ENCODE peak calls at places on chromosomes 6 and 20, in five cellular contexts. U, V, C, Z and M are unnamed samples.
A peak's percentile ranks its signal among the peaks of the same experiment; 100 is the strongest.

GRCh38 chr6:87575423-87575822 is 14.4 kb downstream of the RARS2 start:
- DNase-seq in U (no peak), V (no peak), C (no peak), Z (no peak), M (no peak)

GRCh38 chr6:27962506-27962905 is 5.5 kb downstream of the OR2B6 start:
- DNase-seq in U (no peak), V (no peak), C (no peak), Z (no peak), M (no peak)

GRCh38 chr20:32482251-32483220 is 102.6 kb downstream of the NOL4L start:
- DNase-seq in U (no peak), V (no peak), C (no peak), Z (peak; percentile 54), M (no peak)

GRCh38 chr20:61803903-61804804 is 261.5 kb downstream of the TAF4 start:
- DNase-seq in U (no peak), V (no peak), C (no peak), Z (no peak), M (no peak)

GRCh38 chr6:54875539-54875938 is 29.0 kb downstream of the FAM83B start:
- DNase-seq in U (no peak), V (no peak), C (no peak), Z (no peak), M (no peak)

GRCh38 chr6:167501831-167502385 is 177.0 kb downstream of the TTLL2 start:
- DNase-seq in U (no peak), V (peak; percentile 33), C (peak; percentile 55), Z (peak; percentile 83), M (no peak)

GRCh38 chr6:99603421-99604160 is 3.0 kb upstream of the PRDM13 start:
- DNase-seq in U (no peak), V (no peak), C (peak; percentile 14), Z (peak; percentile 34), M (no peak)

GRCh38 chr6:75081920-75082319 is 123.9 kb downstream of the COL12A1 start:
- DNase-seq in U (no peak), V (no peak), C (no peak), Z (no peak), M (no peak)

GRCh38 chr20:5039889-5040288 is 38.6 kb upstream of the SLC23A2 start:
- DNase-seq in U (no peak), V (no peak), C (no peak), Z (no peak), M (no peak)

GRCh38 chr20:4329232-4329631 is 313.9 kb upstream of the RNF24 start:
- DNase-seq in U (no peak), V (no peak), C (peak; percentile 38), Z (no peak), M (no peak)

GRCh38 chr20:47849596-47849995 is 64.3 kb upstream of the SULF2 start:
- DNase-seq in U (no peak), V (no peak), C (no peak), Z (no peak), M (no peak)

GRCh38 chr6:6176132-6176531 is 144.3 kb downstream of the F13A1 start:
- DNase-seq in U (no peak), V (no peak), C (no peak), Z (no peak), M (no peak)

GRCh38 chr6:13249817-13250216 is 78.5 kb downstream of the TBC1D7 start:
- DNase-seq in U (no peak), V (no peak), C (no peak), Z (no peak), M (no peak)

GRCh38 chr20:58829531-58829941 is 21.2 kb downstream of the GNAS-AS1 start:
- DNase-seq in U (no peak), V (no peak), C (no peak), Z (peak; percentile 50), M (no peak)

GRCh38 chr6:1502041-1502440 is 107.7 kb upstream of the FOXC1 start:
- DNase-seq in U (no peak), V (no peak), C (no peak), Z (no peak), M (no peak)

GRCh38 chr20:15740046-15740775 is 833.0 kb downstream of the KIF16B start:
- DNase-seq in U (no peak), V (no peak), C (no peak), Z (no peak), M (no peak)

GRCh38 chr20:3093861-3094361 is 9.4 kb upstream of the AVP start:
- DNase-seq in U (no peak), V (no peak), C (no peak), Z (no peak), M (no peak)

GRCh38 chr6:2875840-2876207 is 27.3 kb downstream of the SERPINB9 start:
- DNase-seq in U (no peak), V (no peak), C (no peak), Z (peak; percentile 31), M (no peak)

GRCh38 chr6:170135041-170135440 is 155.8 kb downstream of the DLL1 start:
- DNase-seq in U (no peak), V (no peak), C (no peak), Z (no peak), M (peak; percentile 8)

GRCh38 chr6:10175330-10175729 is 239.5 kb downstream of the TFAP2A start:
- DNase-seq in U (no peak), V (no peak), C (no peak), Z (no peak), M (no peak)

GRCh38 chr20:38926142-38926933 is at the start of gene FAM83D:
- DNase-seq in U (peak; percentile 85), V (peak; percentile 97), C (peak; percentile 99), Z (peak; percentile 94), M (peak; percentile 83)

GRCh38 chr6:33277663-33278391 is 904 bp downstream of the B3GALT4 start:
- DNase-seq in U (no peak), V (no peak), C (peak; percentile 33), Z (peak; percentile 20), M (no peak)

GRCh38 chr6:24064832-24065231 is 61.2 kb upstream of the NRSN1 start:
- DNase-seq in U (no peak), V (no peak), C (no peak), Z (no peak), M (no peak)

GRCh38 chr20:45842169-45842812 is 8.7 kb downstream of the SNX21 start:
- DNase-seq in U (peak; percentile 51), V (no peak), C (no peak), Z (no peak), M (no peak)

GRCh38 chr6:6927437-6928361 is 180.1 kb upstream of the RREB1 start:
- DNase-seq in U (peak; percentile 67), V (no peak), C (no peak), Z (no peak), M (no peak)

GRCh38 chr6:143271024-143271423 is 179.5 kb downstream of the ADAT2 start:
- DNase-seq in U (peak; percentile 54), V (no peak), C (no peak), Z (no peak), M (no peak)

GRCh38 chr6:109701774-109702173 is 10.7 kb downstream of the FIG4 start:
- DNase-seq in U (no peak), V (no peak), C (no peak), Z (no peak), M (no peak)

GRCh38 chr6:169783971-169784930 is 32.8 kb downstream of the ERMARD start:
- DNase-seq in U (no peak), V (no peak), C (no peak), Z (no peak), M (no peak)

GRCh38 chr6:33317418-33317667 is 201 bp downstream of the ZBTB22 start:
- DNase-seq in U (no peak), V (no peak), C (no peak), Z (no peak), M (no peak)

GRCh38 chr6:26197736-26198625 is 110.8 kb downstream of the HFE start:
- DNase-seq in U (no peak), V (peak; percentile 35), C (no peak), Z (no peak), M (peak; percentile 53)
- H3K4me1 ChIP-seq in U (no peaks in the 10 kb centered on the region), V (peaks cover 13% of the 10 kb centered on the region), C (no peaks in the 10 kb centered on the region), Z (no peaks in the 10 kb centered on the region), M (peaks cover 6% of the 10 kb centered on the region)

GRCh38 chr6:43059168-43060033 is at the start of the genes KLC4 and MRPL2:
- DNase-seq in U (peak; percentile 97), V (peak; percentile 97), C (peak; percentile 97), Z (peak; percentile 99), M (peak; percentile 99)
- TF ChIP-seq POLR2A in U (peak; percentile 88), V (no peak), C (peak; percentile 85), Z (peak; percentile 87), M (peak; percentile 81)

GRCh38 chr6:150622941-150623874 is 23.5 kb downstream of the PLEKHG1 start:
- DNase-seq in U (no peak), V (no peak), C (no peak), Z (no peak), M (no peak)
- H3K27ac ChIP-seq in U (no peak overlapping the region), V (no peak overlapping the region), C (no peak overlapping the region), Z (no peak overlapping the region), M (no peak overlapping the region)

GRCh38 chr6:85453052-85453451 is 3.2 kb downstream of the NT5E start:
- DNase-seq in U (no peak), V (no peak), C (no peak), Z (no peak), M (no peak)
- H3K4me1 ChIP-seq in U (peaks cover 9% of the 10 kb centered on the region), V (peaks cover 24% of the 10 kb centered on the region), C (peaks cover 40% of the 10 kb centered on the region), Z (peaks cover 19% of the 10 kb centered on the region), M (peaks cover 13% of the 10 kb centered on the region)

GRCh38 chr20:52684176-52684575 is 288.0 kb upstream of the TSHZ2 start:
- DNase-seq in U (no peak), V (no peak), C (no peak), Z (no peak), M (no peak)
- TF ChIP-seq POLR2A in U (no peak), V (no peak), C (no peak), Z (no peak), M (no peak)

DNA sequence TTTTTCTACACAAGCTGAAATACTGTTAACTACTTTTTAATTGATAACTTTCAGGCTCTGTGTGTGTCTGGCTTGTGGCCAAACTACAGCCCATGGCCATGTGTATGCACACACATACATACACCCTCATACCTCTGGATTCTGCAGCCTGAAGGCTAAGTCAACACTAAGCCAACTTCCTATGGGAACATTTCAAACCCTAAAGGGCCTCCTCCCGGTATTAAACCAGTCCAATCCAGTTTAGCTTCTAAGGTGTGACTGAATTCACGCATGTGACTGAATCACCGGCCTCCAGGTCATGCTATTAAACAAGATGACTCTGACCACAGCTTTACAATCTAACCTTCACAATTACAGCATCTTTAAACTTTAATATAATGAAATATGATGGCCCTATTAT is 20.7 kb upstream of the DST start:
- DNase-seq in U (no peak), V (no peak), C (peak; percentile 17), Z (no peak), M (no peak)
- H3K27ac ChIP-seq in U (no peak overlapping the region), V (peak overlapping the region; percentile 14), C (no peak overlapping the region), Z (no peak overlapping the region), M (no peak overlapping the region)

GRCh38 chr20:25537890-25538289 is 47.4 kb downstream of the NINL start:
- DNase-seq in U (no peak), V (no peak), C (no peak), Z (no peak), M (no peak)
- H3K4me1 ChIP-seq in U (peaks cover 23% of the 10 kb centered on the region), V (no peaks in the 10 kb centered on the region), C (peaks cover 29% of the 10 kb centered on the region), Z (peaks cover 32% of the 10 kb centered on the region), M (peaks cover 9% of the 10 kb centered on the region)